ENCODE peak calls at places on chromosomes 2 and 18, in ten cellular contexts. I is cardiac muscle cell, V is psoas muscle, B is right atrium auricular region, R is fibroblast of lung, J is GM13977, N is RWPE2, L is heart right ventricle, C is lower leg skin, P is Peyer's patch. O is an unnamed sample.

GRCh38 chr2:196823750-196824149 is 14.6 kb upstream of the C2orf66 start:
- DNase-seq in I (peak), V (no peak), B (no peak), R (peak), J (no peak), N (no peak), L (no peak), C (no peak), P (no peak), O (no peak)

GRCh38 chr2:209556354-209556961 is 132.6 kb downstream of the MAP2 start:
- DNase-seq in I (peak), V (no peak), B (no peak), R (peak), J (peak), N (no peak), L (no peak), C (no peak), P (no peak), O (no peak)

GRCh38 chr2:207311316-207312005 is 145.7 kb upstream of the KLF7 start:
- DNase-seq in I (peak), V (peak), B (peak), R (peak), J (peak), N (no peak), L (no peak), C (peak), P (no peak), O (no peak)

GRCh38 chr2:98455494-98455976 is 10.9 kb downstream of the INPP4A start:
- DNase-seq in I (no peak), V (no peak), B (no peak), R (peak), J (no peak), N (no peak), L (no peak), C (no peak), P (peak), O (peak)

GRCh38 chr18:51865538-51865937 is 474.5 kb upstream of the DCC start:
- DNase-seq in I (no peak), V (no peak), B (no peak), R (no peak), J (no peak), N (no peak), L (no peak), C (no peak), P (no peak), O (no peak)

GRCh38 chr2:197804758-197805597 is 585 bp downstream of the PLCL1 start:
- DNase-seq in I (peak), V (peak), B (no peak), R (peak), J (peak), N (peak), L (peak), C (peak), P (peak), O (peak)

GRCh38 chr2:97748397-97748796 is 35.0 kb downstream of the ZAP70 start:
- DNase-seq in I (peak), V (no peak), B (no peak), R (no peak), J (peak), N (peak), L (peak), C (no peak), P (peak), O (peak)

GRCh38 chr2:48755473-48755872 is at the start of gene LHCGR:
- DNase-seq in I (peak), V (peak), B (no peak), R (peak), J (no peak), N (no peak), L (peak), C (no peak), P (no peak), O (no peak)

GRCh38 chr2:142131016-142131714 is at the start of gene LRP1B:
- DNase-seq in I (peak), V (no peak), B (no peak), R (peak), J (peak), N (no peak), L (no peak), C (no peak), P (no peak), O (peak)

GRCh38 chr18:45275367-45276113 is 339.7 kb upstream of the SLC14A2 start:
- DNase-seq in I (peak), V (no peak), B (no peak), R (peak), J (peak), N (no peak), L (no peak), C (no peak), P (no peak), O (no peak)

GRCh38 chr2:224646242-224646846 is 61.2 kb upstream of the CUL3 start:
- DNase-seq in I (peak), V (no peak), B (no peak), R (no peak), J (peak), N (no peak), L (no peak), C (no peak), P (no peak), O (no peak)

DNA sequence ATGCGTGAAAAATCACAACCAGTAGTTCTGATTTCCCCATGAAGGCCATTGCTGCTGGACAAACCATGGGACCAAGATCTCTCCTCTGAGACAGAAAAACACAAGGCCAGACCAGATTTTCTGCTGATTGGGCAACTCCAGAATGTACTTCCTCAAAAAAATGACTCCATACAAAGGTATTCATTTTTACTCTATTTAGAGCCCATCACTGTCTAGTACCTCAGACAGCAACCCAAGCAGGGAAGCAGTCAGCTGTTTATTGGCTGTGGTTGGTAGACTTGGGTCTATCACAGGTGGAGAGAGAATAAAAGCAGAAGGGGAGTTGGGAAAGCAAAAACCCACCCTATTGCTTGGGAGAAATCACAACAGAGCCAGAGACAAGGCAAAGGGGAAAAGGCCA is 219.9 kb downstream of the PIK3C3 start:
- DNase-seq in I (no peak), V (no peak), B (no peak), R (peak), J (no peak), N (no peak), L (no peak), C (no peak), P (no peak), O (no peak)
- TF ChIP-seq CTCF in I (no peak), V (no peak), B (no peak), R (no peak), J (no peak), N (no peak), L (no peak), C (no peak), P (no peak), O (no peak)

GRCh38 chr2:19367346-19367745 is 8.9 kb upstream of the OSR1 start:
- DNase-seq in I (peak), V (no peak), B (no peak), R (no peak), J (no peak), N (no peak), L (no peak), C (no peak), P (no peak), O (no peak)

GRCh38 chr2:19373352-19373751 is 14.9 kb upstream of the OSR1 start:
- DNase-seq in I (no peak), V (no peak), B (no peak), R (no peak), J (no peak), N (no peak), L (no peak), C (no peak), P (no peak), O (no peak)

GRCh38 chr2:19368760-19369159 is 10.3 kb upstream of the OSR1 start:
- DNase-seq in I (no peak), V (no peak), B (no peak), R (no peak), J (no peak), N (no peak), L (no peak), C (no peak), P (no peak), O (no peak)

GRCh38 chr2:19371996-19372582 is 13.7 kb upstream of the OSR1 start:
- DNase-seq in I (peak), V (no peak), B (no peak), R (no peak), J (no peak), N (no peak), L (no peak), C (no peak), P (no peak), O (no peak)

GRCh38 chr2:19369341-19369955 is 11.0 kb upstream of the OSR1 start:
- DNase-seq in I (peak), V (no peak), B (no peak), R (peak), J (no peak), N (no peak), L (no peak), C (no peak), P (no peak), O (no peak)
- TF ChIP-seq CTCF in I (peak), V (no peak), B (peak), R (peak), J (no peak), N (peak), L (peak), C (no peak), P (no peak), O (peak)

GRCh38 chr2:148521181-148521580 is 123.4 kb upstream of the EPC2 start:
- DNase-seq in I (no peak), V (no peak), B (no peak), R (no peak), J (no peak), N (no peak), L (no peak), C (no peak), P (no peak), O (no peak)
- TF ChIP-seq CTCF in I (no peak), V (no peak), B (no peak), R (no peak), J (no peak), N (no peak), L (no peak), C (no peak), P (no peak), O (no peak)

GRCh38 chr2:120709608-120710041 is 26.0 kb upstream of the GLI2 start:
- DNase-seq in I (no peak), V (no peak), B (no peak), R (no peak), J (no peak), N (no peak), L (no peak), C (no peak), P (no peak), O (no peak)

GRCh38 chr2:120707816-120708215 is 27.9 kb upstream of the GLI2 start:
- DNase-seq in I (no peak), V (no peak), B (no peak), R (peak), J (no peak), N (no peak), L (no peak), C (no peak), P (no peak), O (no peak)

GRCh38 chr2:120711694-120712093 is 24.0 kb upstream of the GLI2 start:
- DNase-seq in I (no peak), V (no peak), B (no peak), R (no peak), J (no peak), N (no peak), L (no peak), C (no peak), P (no peak), O (no peak)

GRCh38 chr2:120710256-120710655 is 25.4 kb upstream of the GLI2 start:
- DNase-seq in I (no peak), V (no peak), B (no peak), R (peak), J (no peak), N (no peak), L (no peak), C (no peak), P (no peak), O (no peak)

DNA sequence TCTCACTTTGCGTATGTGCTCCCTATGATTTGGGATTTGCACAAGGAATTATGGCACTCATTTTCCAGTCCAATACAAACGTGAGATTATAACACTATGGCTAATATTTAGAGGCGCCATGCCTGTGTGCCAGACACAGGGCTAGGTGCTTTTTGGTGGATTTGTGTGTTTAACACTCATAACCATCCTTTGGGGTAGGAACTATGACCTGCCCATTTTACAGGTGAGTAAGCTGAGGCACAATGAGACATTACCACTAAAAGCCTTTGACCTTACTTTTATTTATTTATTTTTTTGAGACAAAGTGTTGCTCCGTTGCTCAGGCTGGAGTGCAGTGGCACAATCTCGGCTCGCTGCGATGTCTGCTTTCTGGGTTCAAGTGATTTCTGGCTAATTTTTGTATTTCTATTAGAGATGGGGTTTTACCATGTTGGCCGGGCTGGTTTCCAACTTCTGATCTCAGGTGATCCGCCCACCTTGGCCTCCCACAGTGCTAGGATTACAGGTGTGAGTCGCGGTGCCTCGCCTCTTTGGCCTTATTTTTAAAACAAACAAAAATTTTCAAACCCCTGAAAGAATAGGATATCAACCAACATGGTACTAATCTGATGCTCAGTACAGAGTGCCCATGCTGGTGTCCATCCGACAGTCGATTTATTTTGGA is 26.6 kb upstream of the GLI2 start:
- DNase-seq in I (no peak), V (no peak), B (no peak), R (no peak), J (no peak), N (no peak), L (no peak), C (no peak), P (no peak), O (no peak)
- TF ChIP-seq CTCF in I (no peak), V (no peak), B (no peak), R (no peak), J (no peak), N (no peak), L (no peak), C (no peak), P (no peak), O (no peak)